ENCODE peak calls at places on chromosomes 16 and 17, in five cellular contexts. O, G, J, C and V are unnamed samples.

GRCh38 chr17:58330544-58330996 is 2.0 kb upstream of the TSPOAP1 start:
- DNase-seq in O (no peak), G (no peak), J (peak; percentile 55), C (no peak), V (no peak)

GRCh38 chr17:10171057-10171456 is 27.3 kb downstream of the GAS7 start:
- DNase-seq in O (no peak), G (peak; percentile 63), J (no peak), C (no peak), V (no peak)

GRCh38 chr17:19391432-19391831 is 4.4 kb upstream of the MFAP4 start:
- DNase-seq in O (no peak), G (no peak), J (no peak), C (no peak), V (no peak)

GRCh38 chr16:20740007-20740883 is 1.4 kb downstream of the THUMPD1 start:
- DNase-seq in O (peak; percentile 15), G (peak; percentile 38), J (peak; percentile 18), C (no peak), V (peak; percentile 62)

GRCh38 chr16:47578033-47578432 is 116.9 kb downstream of the PHKB start:
- DNase-seq in O (no peak), G (no peak), J (no peak), C (no peak), V (no peak)

GRCh38 chr16:72228014-72228413 is 56.1 kb upstream of the PMFBP1 start:
- DNase-seq in O (peak; percentile 60), G (no peak), J (no peak), C (no peak), V (no peak)

GRCh38 chr17:39462644-39463375 is 1.5 kb downstream of the CDK12 start:
- DNase-seq in O (peak; percentile 19), G (peak; percentile 52), J (no peak), C (peak; percentile 25), V (peak; percentile 61)

GRCh38 chr17:34981538-34982241 is 1.4 kb downstream of the LIG3 start:
- DNase-seq in O (no peak), G (peak; percentile 56), J (no peak), C (peak; percentile 38), V (no peak)

GRCh38 chr16:30521873-30522641 is 4.3 kb downstream of the ZNF768 start:
- DNase-seq in O (no peak), G (no peak), J (no peak), C (no peak), V (no peak)

GRCh38 chr16:23296994-23297393 is 5.1 kb upstream of the SCNN1B start:
- DNase-seq in O (peak; percentile 79), G (no peak), J (peak; percentile 17), C (peak; percentile 16), V (peak; percentile 78)

GRCh38 chr16:21593530-21594289 is 5.7 kb upstream of the METTL9 start:
- DNase-seq in O (no peak), G (no peak), J (no peak), C (no peak), V (no peak)

GRCh38 chr17:17874478-17874877 is 37.7 kb upstream of the SREBF1 start:
- DNase-seq in O (no peak), G (peak; percentile 81), J (no peak), C (no peak), V (no peak)

GRCh38 chr17:40462343-40463121 is 19.3 kb downstream of the IGFBP4 start:
- DNase-seq in O (no peak), G (no peak), J (no peak), C (no peak), V (no peak)

GRCh38 chr17:77644181-77644972 is 314.1 kb upstream of the TNRC6C start:
- DNase-seq in O (no peak), G (no peak), J (no peak), C (no peak), V (no peak)

GRCh38 chr17:52395308-52395707 is 236.8 kb upstream of the CA10 start:
- DNase-seq in O (no peak), G (no peak), J (no peak), C (no peak), V (no peak)

GRCh38 chr16:30356401-30357084 is 1.4 kb upstream of the CD2BP2 start:
- DNase-seq in O (no peak), G (peak; percentile 14), J (no peak), C (no peak), V (no peak)

GRCh38 chr17:53313746-53314145 is 509.0 kb upstream of the KIF2B start:
- DNase-seq in O (no peak), G (peak; percentile 10), J (no peak), C (no peak), V (no peak)

GRCh38 chr17:59763861-59764260 is 56.4 kb downstream of the VMP1 start:
- DNase-seq in O (no peak), G (peak; percentile 85), J (no peak), C (no peak), V (no peak)

GRCh38 chr16:86072328-86073102 is 173.6 kb downstream of the IRF8 start:
- DNase-seq in O (peak; percentile 81), G (peak; percentile 79), J (peak; percentile 49), C (peak; percentile 78), V (peak; percentile 74)

GRCh38 chr17:511001-511690 is 158.5 kb upstream of the RPH3AL start:
- DNase-seq in O (no peak), G (peak; percentile 94), J (no peak), C (no peak), V (no peak)

GRCh38 chr17:50060951-50061712 is 5.2 kb downstream of the ITGA3 start:
- DNase-seq in O (no peak), G (peak; percentile 70), J (no peak), C (no peak), V (no peak)
- H3K4me1 ChIP-seq in O (peaks cover 6% of the 10 kb centered on the region), G (peaks cover 85% of the 10 kb centered on the region), J (peaks cover 9% of the 10 kb centered on the region), C (peaks cover 4% of the 10 kb centered on the region), V (peaks cover 31% of the 10 kb centered on the region)

GRCh38 chr17:65054602-65055001 is 1.9 kb downstream of the GNA13 start:
- DNase-seq in O (no peak), G (peak; percentile 33), J (no peak), C (no peak), V (peak; percentile 55)
- H3K4me2 ChIP-seq in O (peak overlapping the region; percentile 97), G (peak overlapping the region; percentile 89), J (peak overlapping the region; percentile 71), C (peak overlapping the region; percentile 94), V (peak overlapping the region; percentile 86)

DNA sequence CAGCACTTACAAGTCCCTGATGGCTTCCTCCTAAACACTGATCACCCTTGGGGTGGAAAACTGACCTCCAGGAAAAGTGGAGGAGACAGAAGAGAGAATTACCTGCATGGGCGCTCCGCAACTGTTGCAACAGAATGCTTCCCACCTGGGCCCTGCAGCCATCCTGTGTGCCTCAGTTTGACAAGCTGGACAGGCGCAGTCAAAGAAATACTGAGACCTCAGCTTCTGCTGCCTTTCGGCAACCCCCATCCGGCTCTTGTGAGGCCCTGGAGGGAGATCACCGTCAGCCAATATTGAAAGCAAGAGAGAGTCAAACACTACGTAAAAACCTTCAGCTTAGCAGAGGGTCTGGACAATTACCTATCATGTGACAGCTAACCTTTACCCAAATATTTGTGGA is 24.8 kb downstream of the SERPINF1 start:
- DNase-seq in O (no peak), G (no peak), J (no peak), C (no peak), V (no peak)
- H3K4me1 ChIP-seq in O (no peaks in the 10 kb centered on the region), G (peaks cover 21% of the 10 kb centered on the region), J (no peaks in the 10 kb centered on the region), C (no peaks in the 10 kb centered on the region), V (peaks cover 10% of the 10 kb centered on the region)

GRCh38 chr16:58885528-58886170 is 151.5 kb upstream of the GOT2 start:
- DNase-seq in O (no peak), G (no peak), J (no peak), C (no peak), V (no peak)

GRCh38 chr16:58883131-58883530 is 149.0 kb upstream of the GOT2 start:
- DNase-seq in O (no peak), G (no peak), J (no peak), C (no peak), V (no peak)

DNA sequence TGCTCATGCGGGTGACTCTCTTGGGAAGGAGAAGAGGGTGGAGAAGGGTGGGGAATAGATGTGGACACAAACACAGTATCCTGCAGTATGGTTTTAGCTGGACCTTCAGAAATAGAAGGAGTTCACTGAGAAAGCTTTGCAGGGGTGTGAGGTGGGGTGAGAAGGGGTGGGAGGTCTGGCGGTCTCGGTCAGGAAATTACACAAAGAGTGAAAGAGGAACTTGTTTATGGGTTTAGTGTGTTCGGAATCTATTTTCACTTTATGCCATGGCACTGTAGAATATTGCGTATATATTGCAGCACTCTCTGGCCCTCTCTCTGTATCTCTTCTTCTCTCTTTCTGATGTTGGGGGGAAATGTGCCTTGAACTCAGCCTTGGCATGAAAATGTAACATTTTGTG is 148.2 kb upstream of the GOT2 start:
- DNase-seq in O (no peak), G (no peak), J (no peak), C (no peak), V (peak; percentile 33)
- H3K4me2 ChIP-seq in O (no peak overlapping the region), G (no peak overlapping the region), J (no peak overlapping the region), C (no peak overlapping the region), V (no peak overlapping the region)

DNA sequence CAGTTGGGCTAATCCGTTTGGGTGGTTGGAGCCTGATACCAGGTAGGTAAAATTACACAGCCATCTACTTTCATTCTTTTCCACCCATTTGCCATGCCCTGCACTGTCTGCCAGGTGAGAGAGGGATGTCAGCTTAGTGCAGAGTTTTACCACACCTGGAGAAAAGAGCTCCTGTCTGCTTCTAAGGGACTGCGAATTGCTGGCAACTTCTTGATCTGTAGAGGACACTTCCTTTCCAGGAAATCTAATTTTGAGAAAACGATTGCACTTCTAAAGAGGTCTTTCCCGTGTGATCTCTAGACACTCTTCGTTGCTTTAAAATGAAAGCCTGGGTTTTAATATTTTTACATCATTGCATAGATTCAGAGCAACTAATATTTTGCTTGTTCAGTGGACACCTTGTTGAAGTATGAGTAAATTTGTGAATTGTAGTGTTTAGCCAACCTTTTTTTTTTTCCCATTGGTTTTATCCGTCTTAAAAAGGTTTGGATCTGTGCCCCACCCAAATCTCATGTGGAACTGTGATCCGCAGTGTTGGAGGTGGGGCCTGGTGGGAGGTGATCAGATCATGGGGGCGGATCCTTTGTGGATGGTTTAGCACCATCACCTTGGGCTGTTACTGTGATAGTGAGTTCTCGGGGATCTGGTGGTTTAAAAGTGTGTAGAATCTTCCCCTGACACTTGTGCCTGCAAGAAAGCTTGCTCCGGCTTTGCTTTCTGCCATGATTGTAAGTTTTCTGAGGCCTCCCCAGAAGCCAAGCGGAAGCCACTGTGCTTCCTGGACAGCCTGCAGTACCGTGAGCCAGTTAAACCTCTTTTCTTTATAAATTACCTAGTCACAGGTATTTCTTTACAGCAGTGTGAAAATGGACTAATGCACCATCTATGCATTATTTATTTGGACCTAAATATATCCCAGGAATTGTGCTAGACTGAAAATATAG is 104.6 kb downstream of the PRKCA start:
- DNase-seq in O (no peak), G (no peak), J (peak; percentile 68), C (no peak), V (no peak)
- H3K4me1 ChIP-seq in O (peaks cover 40% of the 10 kb centered on the region), G (peaks cover 7% of the 10 kb centered on the region), J (peaks cover 92% of the 10 kb centered on the region), C (peaks cover 9% of the 10 kb centered on the region), V (peaks cover 14% of the 10 kb centered on the region)

GRCh38 chr17:48715496-48716399 is 6.6 kb downstream of the PRAC1 start:
- DNase-seq in O (no peak), G (no peak), J (no peak), C (no peak), V (no peak)
- H3K4me2 ChIP-seq in O (no peak overlapping the region), G (no peak overlapping the region), J (no peak overlapping the region), C (no peak overlapping the region), V (no peak overlapping the region)